ENCODE peak calls at places on chromosomes 12 and 14, in four cellular contexts. E is NCI-H1092 treated with DMSO at 0.1 percent for 48 hours, J is GM23248, B is NCI-H1105 treated with DMSO at 0.1 percent for 48 hours. L is an unnamed sample.

GRCh38 chr14:100443643-100444042 is 120.5 kb downstream of the SLC25A47 start:
- DNase-seq in J (peak), E (no peak), B (peak), L (no peak)

GRCh38 chr12:82479511-82479910 is 121.2 kb downstream of the METTL25 start:
- DNase-seq in B (no peak), E (no peak), J (peak), L (no peak)

GRCh38 chr12:20629414-20630156 is 65.5 kb upstream of the SLCO1C1 start:
- DNase-seq in E (no peak), B (no peak), J (peak), L (no peak)

GRCh38 chr12:211639-212382 is 2.1 kb downstream of the SLC6A12 start:
- DNase-seq in J (no peak), B (no peak), E (no peak), L (no peak)

GRCh38 chr14:64112859-64113258 is 181.3 kb downstream of the ESR2 start:
- DNase-seq in E (no peak), J (no peak), B (peak), L (no peak)

GRCh38 chr12:64390275-64390851 is at the start of gene C12orf56:
- DNase-seq in E (peak), B (no peak), J (peak), L (no peak)

GRCh38 chr12:6292606-6293005 is 17.9 kb upstream of the PLEKHG6 start:
- DNase-seq in J (peak), E (no peak), B (no peak), L (no peak)

GRCh38 chr12:57740656-57741412 is 2.3 kb upstream of the AGAP2 start:
- DNase-seq in J (no peak), E (no peak), B (no peak), L (no peak)

GRCh38 chr12:59973515-59973914 is 377.7 kb downstream of the SLC16A7 start:
- DNase-seq in B (no peak), E (no peak), J (peak), L (no peak)

GRCh38 chr14:83294941-83295340 is 1761.3 kb upstream of the SEL1L start:
- DNase-seq in E (no peak), B (no peak), J (peak), L (no peak)

GRCh38 chr12:3527181-3527580 is 36.2 kb downstream of the PRMT8 start:
- DNase-seq in J (peak), E (no peak), B (no peak), L (no peak)

GRCh38 chr12:120457133-120457532 is 10.9 kb downstream of the GATC start:
- DNase-seq in E (no peak), J (peak), B (peak), L (no peak)

GRCh38 chr12:54135621-54136027 is 53.2 kb downstream of the SMUG1 start:
- DNase-seq in B (peak), J (no peak), E (peak), L (no peak)

GRCh38 chr12:60539592-60539991 is 943.8 kb downstream of the SLC16A7 start:
- DNase-seq in E (no peak), B (no peak), J (peak), L (no peak)

GRCh38 chr14:68688872-68689371 is 103.9 kb downstream of the ZFP36L1 start:
- DNase-seq in B (no peak), J (peak), E (no peak), L (no peak)